ENCODE peak calls at places on chromosomes 1 and 21, in four cellular contexts. G is endothelial cell, S is fibroblast of villous mesenchyme, Z is cerebellar cortex. E is an unnamed sample.

GRCh38 chr1:201489656-201490261 is 17.2 kb downstream of the CSRP1 start:
- DNase-seq in G (no peak), Z (no peak), S (no peak), E (peak)

GRCh38 chr1:154778280-154778679 is 91.8 kb downstream of the KCNN3 start:
- DNase-seq in Z (no peak), G (no peak), S (no peak), E (no peak)

GRCh38 chr1:117447661-117448060 is 80.4 kb downstream of the MAN1A2 start:
- DNase-seq in G (no peak), Z (no peak), S (no peak), E (no peak)

GRCh38 chr1:157956754-157957153 is 36.7 kb upstream of the KIRREL1 start:
- DNase-seq in Z (no peak), S (no peak), G (no peak), E (no peak)

GRCh38 chr21:46392921-46393320 is 65.8 kb upstream of the DIP2A start:
- DNase-seq in S (peak), Z (no peak), G (no peak), E (no peak)

GRCh38 chr21:43333301-43334062 is 93.4 kb downstream of the SIK1 start:
- DNase-seq in Z (peak), S (peak), G (peak), E (no peak)

GRCh38 chr1:106022312-106022902 is 1034.1 kb upstream of the PRMT6 start:
- DNase-seq in Z (no peak), S (peak), G (no peak), E (peak)

GRCh38 chr1:39368045-39368444 is 123.4 kb upstream of the BMP8A start:
- DNase-seq in G (no peak), Z (no peak), S (no peak), E (no peak)

GRCh38 chr1:14598498-14599172 is at the start of gene KAZN:
- DNase-seq in Z (peak), S (no peak), G (peak), E (no peak)

GRCh38 chr21:14763695-14764064 is 217.6 kb upstream of the SAMSN1 start:
- DNase-seq in G (no peak), Z (no peak), S (no peak), E (no peak)

GRCh38 chr1:150066838-150067183 is 765 bp upstream of the VPS45 start:
- DNase-seq in S (no peak), Z (no peak), G (peak), E (no peak)

GRCh38 chr1:240293706-240294105 is 202.0 kb downstream of the FMN2 start:
- DNase-seq in Z (peak), S (no peak), G (no peak), E (no peak)

GRCh38 chr1:97814121-97814520 is 106.7 kb downstream of the DPYD start:
- DNase-seq in Z (no peak), S (no peak), G (no peak), E (no peak)

E was measured in erythroblast.